ENCODE peak calls at places on chromosomes 3 and 15, in five cellular contexts. T, G, J, B and H are unnamed samples.

GRCh38 chr15:85005319-85005718 is 23.7 kb downstream of the PDE8A start:
- DNase-seq in T (no peak), G (no peak), J (no peak), B (no peak), H (no peak)

GRCh38 chr15:95202569-95203349 is 971.4 kb downstream of the MCTP2 start:
- DNase-seq in G (no peak), B (no peak), J (no peak), T (no peak), H (no peak)

GRCh38 chr3:177208223-177208622 is 10.9 kb upstream of the TBL1XR1 start:
- DNase-seq in T (no peak), B (no peak), G (no peak), J (no peak), H (no peak)

GRCh38 chr3:134655706-134656105 is 4.9 kb upstream of the KY start:
- DNase-seq in G (no peak), T (no peak), B (no peak), J (no peak), H (no peak)

GRCh38 chr3:6180171-6180570 is 680.7 kb upstream of the GRM7 start:
- DNase-seq in J (no peak), T (no peak), B (no peak), G (no peak), H (no peak)

GRCh38 chr15:74988007-74988800 is 7.2 kb upstream of the SCAMP5 start:
- DNase-seq in J (peak; percentile 23), B (peak; percentile 66), G (no peak), T (peak; percentile 63), H (no peak)

GRCh38 chr3:107240183-107241091 is 136.8 kb upstream of the CCDC54 start:
- DNase-seq in G (peak; percentile 76), B (peak; percentile 85), T (peak; percentile 92), J (peak; percentile 65), H (peak; percentile 53)

GRCh38 chr3:78848392-78849288 is 919.2 kb downstream of the ROBO1 start:
- DNase-seq in T (no peak), B (no peak), J (no peak), G (no peak), H (no peak)

GRCh38 chr15:94231728-94232086 is 346 bp downstream of the MCTP2 start:
- DNase-seq in T (no peak), B (peak; percentile 48), G (no peak), J (no peak), H (no peak)

GRCh38 chr3:124557-125179 is 71.9 kb upstream of the CHL1 start:
- DNase-seq in T (no peak), J (no peak), B (no peak), G (no peak), H (no peak)

GRCh38 chr15:84638103-84638502 is 16.0 kb downstream of the WDR73 start:
- DNase-seq in J (no peak), G (no peak), T (no peak), B (peak; percentile 52), H (no peak)

GRCh38 chr3:113183748-113184661 is 27.4 kb upstream of the BOC start:
- DNase-seq in G (no peak), J (no peak), B (no peak), T (peak; percentile 75), H (no peak)